ENCODE peak calls at places on chromosome 10, in four cellular contexts. S is epithelial cell of esophagus, K is AG10803, N is heart left ventricle. R is an unnamed sample.

GRCh38 chr10:120506674-120507073 is 49.6 kb downstream of the PLPP4 start:
- DNase-seq in S (peak; percentile 79), K (peak; percentile 93), N (no peak), R (no peak)

GRCh38 chr10:63627376-63627775 is 106.2 kb downstream of the REEP3 start:
- DNase-seq in S (no peak), K (peak; percentile 35), N (no peak), R (no peak)

GRCh38 chr10:72250666-72251065 is 23.1 kb upstream of the DDIT4 start:
- DNase-seq in S (no peak), K (peak; percentile 85), N (peak; percentile 76), R (no peak)

GRCh38 chr10:11065567-11065966 is 47.9 kb downstream of the CELF2 start:
- DNase-seq in S (no peak), K (no peak), N (no peak), R (no peak)

GRCh38 chr10:103584216-103585010 is 90.9 kb downstream of the NEURL1 start:
- DNase-seq in S (peak; percentile 42), K (peak; percentile 43), N (no peak), R (no peak)

GRCh38 chr10:75468612-75469011 is 37.2 kb downstream of the LRMDA start:
- DNase-seq in S (no peak), K (no peak), N (no peak), R (no peak)

GRCh38 chr10:17744395-17744841 is 7.6 kb upstream of the TMEM236 start:
- DNase-seq in S (no peak), K (no peak), N (no peak), R (no peak)

GRCh38 chr10:287029-287428 is 151.8 kb downstream of the ZMYND11 start:
- DNase-seq in S (no peak), K (peak; percentile 29), N (no peak), R (no peak)

GRCh38 chr10:23157691-23158369 is 34.3 kb upstream of the PTF1A start:
- DNase-seq in S (peak; percentile 56), K (peak; percentile 43), N (no peak), R (no peak)

GRCh38 chr10:74027702-74028101 is 29.8 kb downstream of the VCL start:
- DNase-seq in S (no peak), K (no peak), N (no peak), R (no peak)

GRCh38 chr10:74896788-74897527 is 70.6 kb downstream of the KAT6B start:
- DNase-seq in S (peak; percentile 15), K (no peak), N (no peak), R (no peak)

GRCh38 chr10:59175538-59176240 is 754 bp upstream of the PHYHIPL start:
- DNase-seq in S (peak; percentile 8), K (no peak), N (no peak), R (no peak)

GRCh38 chr10:133125901-133126300 is 34.1 kb upstream of the KNDC1 start:
- DNase-seq in S (no peak), K (no peak), N (no peak), R (no peak)

GRCh38 chr10:62527019-62527827 is 153.1 kb downstream of the ZNF365 start:
- DNase-seq in S (no peak), K (no peak), N (no peak), R (no peak)

GRCh38 chr10:62594093-62594520 is 210.4 kb upstream of the ADO start:
- DNase-seq in S (peak; percentile 65), K (peak; percentile 66), N (peak; percentile 58), R (no peak)

GRCh38 chr10:131125511-131126225 is 185.9 kb downstream of the TCERG1L start:
- DNase-seq in S (no peak), K (no peak), N (no peak), R (no peak)

GRCh38 chr10:88004451-88004850 is 141.0 kb downstream of the PTEN start:
- DNase-seq in S (no peak), K (peak; percentile 55), N (no peak), R (no peak)

GRCh38 chr10:30215631-30216030 is 133.4 kb downstream of the MTPAP start:
- DNase-seq in S (no peak), K (peak; percentile 25), N (peak; percentile 66), R (no peak)

GRCh38 chr10:25982107-25982506 is 48.1 kb downstream of the MYO3A start:
- DNase-seq in S (no peak), K (no peak), N (no peak), R (no peak)

GRCh38 chr10:14196113-14196512 is 134.6 kb downstream of the FRMD4A start:
- DNase-seq in S (no peak), K (no peak), N (no peak), R (no peak)

GRCh38 chr10:14195455-14195854 is 135.3 kb downstream of the FRMD4A start:
- DNase-seq in S (no peak), K (no peak), N (no peak), R (no peak)

GRCh38 chr10:14205246-14205645 is 125.5 kb downstream of the FRMD4A start:
- DNase-seq in S (no peak), K (no peak), N (no peak), R (no peak)

GRCh38 chr10:14200645-14201534 is 129.8 kb downstream of the FRMD4A start:
- DNase-seq in S (no peak), K (no peak), N (no peak), R (no peak)
- TF ChIP-seq CTCF in S (peak; percentile 19), K (peak; percentile 32), N (no peak), R (no peak)

DNA sequence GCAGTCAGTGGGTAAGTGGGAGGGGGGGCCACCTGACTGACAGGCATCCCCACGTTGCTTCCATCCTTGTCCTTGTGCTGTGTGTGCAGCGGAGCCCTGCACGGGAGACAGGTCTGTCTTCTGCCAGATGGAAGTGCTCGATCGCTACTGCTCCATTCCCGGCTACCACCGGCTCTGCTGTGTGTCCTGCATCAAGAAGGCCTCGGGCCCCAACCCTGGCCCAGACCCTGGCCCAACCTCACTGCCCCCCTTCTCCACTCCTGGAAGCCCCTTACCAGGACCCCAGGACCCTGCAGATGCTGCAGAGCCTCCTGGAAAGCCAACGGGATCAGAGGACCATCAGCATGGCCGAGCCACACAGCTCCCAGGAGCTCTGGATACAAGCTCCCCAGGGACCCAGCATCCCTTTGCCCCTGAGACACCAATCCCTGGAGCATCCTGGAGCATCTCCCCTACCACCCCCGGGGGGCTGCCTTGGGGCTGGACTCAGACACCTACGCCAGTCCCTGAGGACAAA is 24.8 kb downstream of the TBATA start:
- DNase-seq in S (no peak), K (no peak), N (peak; percentile 23), R (no peak)
- TF ChIP-seq CTCF in S (no peak), K (no peak), N (no peak), R (no peak)

GRCh38 chr10:119209050-119209735 is 1.8 kb downstream of the GRK5 start:
- DNase-seq in S (peak; percentile 50), K (peak; percentile 66), N (peak; percentile 69), R (peak; percentile 81)
- TF ChIP-seq CTCF in S (peak; percentile 83), K (peak; percentile 84), N (peak; percentile 72), R (peak; percentile 77)

GRCh38 chr10:97404044-97404443 is 2.9 kb upstream of the RRP12 start:
- DNase-seq in S (no peak), K (no peak), N (no peak), R (no peak)

GRCh38 chr10:97396056-97396455 is 5.1 kb downstream of the RRP12 start:
- DNase-seq in S (no peak), K (no peak), N (peak; percentile 4), R (no peak)

GRCh38 chr10:97401455-97401919 is 347 bp upstream of the RRP12 start:
- DNase-seq in S (no peak), K (no peak), N (no peak), R (no peak)

GRCh38 chr10:97399843-97400545 is 1.1 kb downstream of the RRP12 start:
- DNase-seq in S (peak; percentile 89), K (peak; percentile 49), N (peak; percentile 76), R (no peak)

GRCh38 chr10:97400665-97401454 is at the start of gene RRP12:
- DNase-seq in S (peak; percentile 98), K (peak; percentile 97), N (peak; percentile 91), R (peak; percentile 89)
- TF ChIP-seq CTCF in S (no peak), K (peak; percentile 11), N (no peak), R (no peak)

DNA sequence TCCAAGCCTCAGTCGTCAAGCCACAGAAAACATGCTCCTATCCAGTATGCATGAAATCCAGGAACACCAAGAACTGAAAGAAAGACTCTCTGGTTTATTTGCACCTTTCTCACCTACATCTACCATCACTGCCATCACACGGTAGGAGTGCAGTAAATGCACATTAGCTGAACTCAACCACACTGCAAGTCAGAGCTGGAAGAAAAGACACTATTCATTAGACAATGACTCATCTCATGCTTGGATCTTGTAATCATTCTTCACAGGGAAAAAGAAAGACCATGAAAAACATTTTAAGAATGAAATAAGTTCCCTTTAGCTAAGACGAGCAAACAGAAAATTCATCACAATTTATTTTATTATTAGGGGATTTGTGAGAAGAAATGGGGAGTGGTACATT is 325.1 kb downstream of the PARD3 start:
- DNase-seq in S (peak; percentile 87), K (peak; percentile 42), N (no peak), R (no peak)
- TF ChIP-seq CTCF in S (peak; percentile 24), K (no peak), N (no peak), R (no peak)

GRCh38 chr10:101291254-101292193 is 62.3 kb upstream of the LBX1 start:
- DNase-seq in S (peak; percentile 23), K (no peak), N (peak; percentile 70), R (no peak)
- TF ChIP-seq CTCF in S (peak; percentile 47), K (peak; percentile 51), N (peak; percentile 63), R (peak; percentile 27)

R was measured in coronary artery.